ENCODE peak calls at places on chromosomes 16 and 17, in ten cellular contexts. N is AG04450; O is MM.1S; S is HFFc6; U is lower lobe of right lung; M is T-cell; F is mesenchymal stem cell; C is stimulated activated CD4-positive, alpha-beta T cell treated with anti-CD3 and anti-CD28 coated beads, Interleukin-1b, Interleukin-23, amount 100 ng/mL, for 24 hours; Y is HT1080; P is NCI-H774. X is an unnamed sample.

GRCh38 chr17:48547839-48548686 is 3.2 kb upstream of the HOXB2 start:
- DNase-seq in N (no peak), O (no peak), S (no peak), U (no peak), M (peak), F (peak), C (no peak), Y (no peak), P (peak), X (no peak)

GRCh38 chr17:78617371-78618061 is 40.3 kb upstream of the DNAH17 start:
- DNase-seq in N (no peak), O (no peak), S (no peak), U (no peak), M (no peak), F (no peak), C (no peak), Y (no peak), P (no peak), X (no peak)

GRCh38 chr17:58631523-58632323 is 60.1 kb downstream of the TEX14 start:
- DNase-seq in N (peak), O (peak), S (peak), U (peak), M (peak), F (peak), C (peak), Y (peak), P (peak), X (peak)

GRCh38 chr17:31442860-31443259 is 51.4 kb downstream of the RAB11FIP4 start:
- DNase-seq in N (no peak), O (no peak), S (no peak), U (no peak), M (no peak), F (no peak), C (no peak), Y (no peak), P (no peak), X (no peak)

GRCh38 chr16:64589836-64590235 is 532.0 kb downstream of the CDH11 start:
- DNase-seq in N (peak), O (no peak), S (peak), U (no peak), M (no peak), F (peak), C (no peak), Y (peak), P (no peak), X (no peak)

GRCh38 chr16:69417537-69418199 is 6.8 kb upstream of the CYB5B start:
- DNase-seq in N (no peak), O (no peak), S (peak), U (no peak), M (no peak), F (peak), C (no peak), Y (peak), P (no peak), X (peak)

GRCh38 chr16:46947900-46948547 is 25.4 kb downstream of the DNAJA2 start:
- DNase-seq in N (no peak), O (peak), S (peak), U (no peak), M (no peak), F (peak), C (no peak), Y (peak), P (peak), X (peak)

GRCh38 chr17:14299261-14300093 is 1.4 kb upstream of the HS3ST3B1 start:
- DNase-seq in N (no peak), O (no peak), S (no peak), U (peak), M (no peak), F (peak), C (no peak), Y (no peak), P (no peak), X (no peak)

GRCh38 chr17:39769974-39770587 is 32.3 kb downstream of the GRB7 start:
- DNase-seq in N (peak), O (peak), S (peak), U (no peak), M (peak), F (no peak), C (no peak), Y (peak), P (peak), X (no peak)

GRCh38 chr17:40180694-40181093 is 3.4 kb downstream of the RAPGEFL1 start:
- DNase-seq in N (no peak), O (no peak), S (no peak), U (no peak), M (no peak), F (no peak), C (no peak), Y (no peak), P (no peak), X (no peak)

GRCh38 chr16:86227801-86228200 is 282.5 kb upstream of the FOXF1 start:
- DNase-seq in N (no peak), O (no peak), S (peak), U (no peak), M (no peak), F (no peak), C (no peak), Y (no peak), P (no peak), X (no peak)

GRCh38 chr17:45127583-45128300 is 4.6 kb downstream of the PLCD3 start:
- DNase-seq in N (no peak), O (no peak), S (peak), U (peak), M (no peak), F (peak), C (no peak), Y (peak), P (no peak), X (peak)

GRCh38 chr16:51916814-51917213 is 630.1 kb downstream of the TOX3 start:
- DNase-seq in N (no peak), O (no peak), S (no peak), U (no peak), M (no peak), F (no peak), C (no peak), Y (no peak), P (no peak), X (no peak)

GRCh38 chr17:37530420-37530819 is 40.7 kb downstream of the DUSP14 start:
- DNase-seq in N (no peak), O (no peak), S (peak), U (no peak), M (no peak), F (peak), C (no peak), Y (no peak), P (no peak), X (no peak)

GRCh38 chr16:77584205-77584859 is 138.0 kb upstream of the NUDT7 start:
- DNase-seq in N (peak), O (peak), S (peak), U (no peak), M (no peak), F (peak), C (peak), Y (peak), P (peak), X (peak)

GRCh38 chr17:78870621-78871020 is 30.0 kb upstream of the USP36 start:
- DNase-seq in N (no peak), O (no peak), S (no peak), U (no peak), M (no peak), F (no peak), C (no peak), Y (no peak), P (no peak), X (no peak)

GRCh38 chr17:5011928-5012327 is 14.2 kb downstream of the KIF1C start:
- DNase-seq in N (no peak), O (no peak), S (peak), U (no peak), M (no peak), F (peak), C (no peak), Y (peak), P (no peak), X (no peak)

GRCh38 chr16:68264128-68265077 is at the start of gene SLC7A6:
- DNase-seq in N (no peak), O (peak), S (peak), U (peak), M (peak), F (peak), C (peak), Y (peak), P (no peak), X (peak)

GRCh38 chr16:67186550-67186950 is 2.8 kb upstream of the MATCAP1 start:
- DNase-seq in N (no peak), O (no peak), S (peak), U (no peak), M (no peak), F (no peak), C (no peak), Y (peak), P (no peak), X (peak)

GRCh38 chr17:46026045-46026814 is 27.2 kb downstream of the STH start:
- DNase-seq in N (no peak), O (no peak), S (no peak), U (no peak), M (no peak), F (no peak), C (no peak), Y (no peak), P (no peak), X (no peak)

GRCh38 chr16:87352818-87353217 is 30.8 kb downstream of the FBXO31 start:
- DNase-seq in N (no peak), O (no peak), S (no peak), U (no peak), M (no peak), F (no peak), C (no peak), Y (no peak), P (no peak), X (no peak)

GRCh38 chr16:22296225-22297113 is 740 bp upstream of the POLR3E start:
- DNase-seq in N (no peak), O (peak), S (no peak), U (no peak), M (no peak), F (peak), C (no peak), Y (no peak), P (peak), X (no peak)

GRCh38 chr17:31425646-31426045 is 34.2 kb downstream of the RAB11FIP4 start:
- DNase-seq in N (no peak), O (no peak), S (no peak), U (no peak), M (no peak), F (no peak), C (no peak), Y (no peak), P (no peak), X (no peak)

GRCh38 chr17:14033166-14033565 is 36.1 kb upstream of the COX10 start:
- DNase-seq in N (no peak), O (no peak), S (no peak), U (no peak), M (no peak), F (no peak), C (no peak), Y (no peak), P (no peak), X (no peak)

GRCh38 chr16:15949210-15950166 is at the start of gene ABCC1:
- DNase-seq in N (no peak), O (peak), S (no peak), U (peak), M (peak), F (peak), C (peak), Y (no peak), P (peak), X (no peak)

GRCh38 chr16:63613701-63614100 is 1508.2 kb downstream of the CDH11 start:
- DNase-seq in N (no peak), O (no peak), S (no peak), U (no peak), M (no peak), F (peak), C (no peak), Y (peak), P (no peak), X (peak)

GRCh38 chr16:64280317-64280716 is 841.5 kb downstream of the CDH11 start:
- DNase-seq in N (no peak), O (no peak), S (no peak), U (no peak), M (no peak), F (no peak), C (no peak), Y (peak), P (no peak), X (no peak)

GRCh38 chr17:34300652-34301390 is 15.3 kb downstream of the CCL11 start:
- DNase-seq in N (no peak), O (peak), S (peak), U (no peak), M (no peak), F (peak), C (no peak), Y (peak), P (no peak), X (peak)

GRCh38 chr16:10069374-10069773 is 112.9 kb downstream of the GRIN2A start:
- DNase-seq in N (no peak), O (no peak), S (no peak), U (no peak), M (no peak), F (no peak), C (no peak), Y (no peak), P (no peak), X (no peak)

GRCh38 chr17:81153340-81153803 is 11.9 kb upstream of the PVALEF start:
- DNase-seq in N (no peak), O (peak), S (no peak), U (no peak), M (no peak), F (no peak), C (no peak), Y (peak), P (no peak), X (no peak)

GRCh38 chr16:47499080-47499699 is 38.1 kb downstream of the PHKB start:
- DNase-seq in N (no peak), O (no peak), S (no peak), U (no peak), M (no peak), F (no peak), C (no peak), Y (no peak), P (no peak), X (no peak)

GRCh38 chr17:74305865-74306654 is 20.0 kb upstream of the KIF19 start:
- DNase-seq in N (no peak), O (no peak), S (no peak), U (no peak), M (no peak), F (no peak), C (no peak), Y (no peak), P (no peak), X (no peak)

GRCh38 chr16:30401768-30402425 is 5.5 kb upstream of the ZNF771 start:
- DNase-seq in N (no peak), O (no peak), S (no peak), U (no peak), M (no peak), F (no peak), C (no peak), Y (no peak), P (peak), X (no peak)

GRCh38 chr17:72774251-72774650 is 318.2 kb downstream of the SLC39A11 start:
- DNase-seq in N (no peak), O (no peak), S (no peak), U (no peak), M (no peak), F (no peak), C (no peak), Y (no peak), P (no peak), X (no peak)

GRCh38 chr16:87057291-87057881 is 259.8 kb downstream of the C16orf95 start:
- DNase-seq in N (no peak), O (no peak), S (no peak), U (no peak), M (no peak), F (no peak), C (no peak), Y (no peak), P (no peak), X (no peak)

GRCh38 chr17:43003542-43004172 is 2.9 kb upstream of the IFI35 start:
- DNase-seq in N (no peak), O (no peak), S (no peak), U (no peak), M (no peak), F (no peak), C (no peak), Y (peak), P (no peak), X (peak)

GRCh38 chr17:48616719-48617514 is 1.8 kb upstream of the HOXB8 start:
- DNase-seq in N (no peak), O (no peak), S (no peak), U (no peak), M (no peak), F (peak), C (no peak), Y (no peak), P (no peak), X (no peak)

X was measured in RCC 7860.